ENCODE peak calls at places on chromosomes 6 and 20, in four cellular contexts. Q is brain microvascular endothelial cell; G is HS-27A; V is effector CD4-positive, alpha-beta T cell. B is an unnamed sample.

GRCh38 chr20:25543068-25543467 is 42.3 kb downstream of the NINL start:
- DNase-seq in Q (peak), G (no peak), V (no peak), B (no peak)

GRCh38 chr20:32528291-32528891 is 56.7 kb downstream of the NOL4L start:
- DNase-seq in V (no peak), Q (no peak), G (no peak), B (no peak)

GRCh38 chr6:106671651-106672050 is 42.3 kb downstream of the QRSL1 start:
- DNase-seq in V (no peak), Q (no peak), G (no peak), B (no peak)

GRCh38 chr6:1322725-1323219 is 10.9 kb downstream of the FOXQ1 start:
- DNase-seq in V (no peak), G (no peak), Q (no peak), B (peak)

GRCh38 chr20:23178806-23179205 is 92.7 kb upstream of the CD93 start:
- DNase-seq in Q (no peak), G (no peak), V (no peak), B (no peak)

GRCh38 chr6:84657025-84657424 is 107.4 kb downstream of the TBX18 start:
- DNase-seq in V (no peak), G (no peak), Q (no peak), B (no peak)

GRCh38 chr20:52945862-52946522 is 26.2 kb upstream of the TSHZ2 start:
- DNase-seq in Q (no peak), G (no peak), V (no peak), B (no peak)

GRCh38 chr6:165986647-165987482 is 180.8 kb downstream of the TBXT start:
- DNase-seq in V (no peak), G (no peak), Q (no peak), B (no peak)

GRCh38 chr20:7274870-7275269 is 507.4 kb downstream of the BMP2 start:
- DNase-seq in G (no peak), Q (no peak), V (no peak), B (no peak)

B was measured in Caco-2.